ENCODE peak calls at places on chromosomes 11 and 22, in six cellular contexts. K is trophoblast cell, W is mesendoderm, L is H9, Z is IMR-90, B is mesenchymal stem cell. E is an unnamed sample. For H3K79me1, the result is how much of the 10 kb centered on the place peaks cover.

GRCh38 chr11:128207861-128208321 is 379.5 kb downstream of the ETS1 start:
- DNase-seq in K (peak), W (no peak), L (no peak), Z (peak), B (peak), E (no peak)

GRCh38 chr11:47387944-47388696 is 9.8 kb upstream of the SPI1 start:
- DNase-seq in K (no peak), W (no peak), L (no peak), Z (no peak), B (no peak), E (no peak)

GRCh38 chr11:93983542-93984204 is 37.5 kb upstream of the HEPHL1 start:
- DNase-seq in K (no peak), W (no peak), L (no peak), Z (no peak), B (no peak), E (no peak)

GRCh38 chr11:69898123-69898522 is 78.9 kb upstream of the FGF3 start:
- DNase-seq in K (no peak), W (no peak), L (no peak), Z (no peak), B (no peak), E (no peak)

GRCh38 chr11:68710445-68710844 is 26.1 kb downstream of the GAL start:
- DNase-seq in K (no peak), W (no peak), L (no peak), Z (no peak), B (no peak), E (peak)

GRCh38 chr11:65643971-65644370 is 6.1 kb downstream of the SIPA1 start:
- DNase-seq in K (no peak), W (peak), L (peak), Z (no peak), B (no peak), E (no peak)

GRCh38 chr11:75810637-75811383 is 4.2 kb upstream of the UVRAG start:
- DNase-seq in K (no peak), W (no peak), L (no peak), Z (no peak), B (no peak), E (no peak)

GRCh38 chr11:76025068-76025467 is 181.2 kb downstream of the WNT11 start:
- DNase-seq in K (no peak), W (no peak), L (no peak), Z (peak), B (peak), E (no peak)

GRCh38 chr22:49303781-49304461 is 523.8 kb downstream of the BRD1 start:
- DNase-seq in K (no peak), W (no peak), L (peak), Z (no peak), B (no peak), E (no peak)

GRCh38 chr11:87878373-87878779 is 296.9 kb downstream of the RAB38 start:
- DNase-seq in K (no peak), W (peak), L (no peak), Z (peak), B (peak), E (no peak)

GRCh38 chr11:94175545-94175944 is 46.9 kb downstream of the PANX1 start:
- DNase-seq in K (no peak), W (no peak), L (no peak), Z (peak), B (peak), E (no peak)

GRCh38 chr11:69287968-69288882 is 5.7 kb upstream of the MYEOV start:
- DNase-seq in K (no peak), W (no peak), L (no peak), Z (no peak), B (no peak), E (no peak)

GRCh38 chr11:76835928-76836612 is 24.6 kb upstream of the ACER3 start:
- DNase-seq in K (no peak), W (no peak), L (no peak), Z (peak), B (peak), E (no peak)

GRCh38 chr11:45169310-45170072 is 23.1 kb downstream of the PRDM11 start:
- DNase-seq in K (no peak), W (no peak), L (no peak), Z (peak), B (no peak), E (no peak)

GRCh38 chr22:48665286-48666010 is 1162.2 kb downstream of the BRD1 start:
- DNase-seq in K (no peak), W (no peak), L (no peak), Z (no peak), B (no peak), E (no peak)

GRCh38 chr22:24827305-24827704 is 21.3 kb downstream of the SGSM1 start:
- DNase-seq in K (no peak), W (no peak), L (no peak), Z (no peak), B (no peak), E (no peak)

GRCh38 chr11:118608268-118609214 is 1.1 kb downstream of the PHLDB1 start:
- DNase-seq in K (peak), W (peak), L (no peak), Z (peak), B (peak), E (no peak)

DNA sequence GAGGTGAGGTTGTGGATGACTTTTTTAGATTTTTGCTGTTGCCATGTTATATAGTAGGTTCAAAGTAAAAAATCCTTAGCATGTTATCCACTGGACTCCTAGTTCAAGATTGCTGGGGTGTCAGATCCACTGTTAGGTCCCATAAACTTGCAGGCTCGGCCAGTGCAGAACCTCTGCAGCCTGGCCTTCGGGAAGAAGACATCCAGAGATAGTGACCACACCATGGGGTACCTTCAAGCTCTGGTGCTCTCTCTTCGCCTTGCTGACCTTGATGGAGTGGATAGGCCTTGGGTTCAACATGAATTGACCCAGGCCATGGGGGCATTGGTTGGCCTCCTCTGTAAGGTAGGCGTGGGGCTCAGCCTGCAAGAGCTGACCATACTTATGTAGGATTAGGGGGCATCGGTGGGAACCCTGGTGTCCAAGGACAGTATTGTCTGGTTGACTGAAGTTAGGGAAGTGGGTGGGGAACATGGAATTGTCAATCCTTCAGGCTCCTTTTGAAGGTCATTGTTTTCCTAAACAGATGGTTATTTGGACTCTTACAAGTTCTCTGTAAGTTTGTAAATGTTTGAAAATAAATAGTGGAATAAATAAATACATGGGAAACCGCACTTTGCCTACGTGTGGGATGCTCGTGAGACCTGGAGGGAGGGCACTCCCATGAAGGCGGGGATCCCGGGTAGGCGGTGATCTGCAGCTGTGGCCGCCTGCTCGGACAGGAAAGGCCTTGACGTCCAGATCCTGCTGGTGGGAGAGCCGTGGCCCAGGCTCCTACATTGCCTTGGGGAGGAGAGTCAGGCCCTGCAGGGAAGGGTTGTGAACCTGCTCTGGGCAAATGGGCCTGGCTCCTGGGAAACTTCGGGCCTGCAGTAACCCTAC is 37.1 kb downstream of the BCR start:
- DNase-seq in K (peak), W (no peak), L (no peak), Z (no peak), B (peak), E (no peak)
- H3K79me1 ChIP-seq in K (under half), W (half or more), L (under half), Z (half or more), B (under half), E (under half)

GRCh38 chr22:31626427-31627150 is 35.4 kb downstream of the PISD start:
- DNase-seq in K (no peak), W (no peak), L (peak), Z (no peak), B (no peak), E (no peak)
- H3K79me1 ChIP-seq in K (under half), W (under half), L (under half), Z (half or more), B (under half), E (under half)

GRCh38 chr22:23216331-23217170 is 36.2 kb downstream of the BCR start:
- DNase-seq in K (no peak), W (no peak), L (no peak), Z (no peak), B (no peak), E (no peak)

GRCh38 chr22:23219787-23220484 is 39.6 kb downstream of the BCR start:
- DNase-seq in K (peak), W (peak), L (no peak), Z (peak), B (peak), E (no peak)

GRCh38 chr22:23218867-23219251 is 38.5 kb downstream of the BCR start:
- DNase-seq in K (no peak), W (peak), L (peak), Z (peak), B (peak), E (no peak)

GRCh38 chr22:23219317-23219716 is 39.0 kb downstream of the BCR start:
- DNase-seq in K (no peak), W (no peak), L (no peak), Z (no peak), B (no peak), E (no peak)

DNA sequence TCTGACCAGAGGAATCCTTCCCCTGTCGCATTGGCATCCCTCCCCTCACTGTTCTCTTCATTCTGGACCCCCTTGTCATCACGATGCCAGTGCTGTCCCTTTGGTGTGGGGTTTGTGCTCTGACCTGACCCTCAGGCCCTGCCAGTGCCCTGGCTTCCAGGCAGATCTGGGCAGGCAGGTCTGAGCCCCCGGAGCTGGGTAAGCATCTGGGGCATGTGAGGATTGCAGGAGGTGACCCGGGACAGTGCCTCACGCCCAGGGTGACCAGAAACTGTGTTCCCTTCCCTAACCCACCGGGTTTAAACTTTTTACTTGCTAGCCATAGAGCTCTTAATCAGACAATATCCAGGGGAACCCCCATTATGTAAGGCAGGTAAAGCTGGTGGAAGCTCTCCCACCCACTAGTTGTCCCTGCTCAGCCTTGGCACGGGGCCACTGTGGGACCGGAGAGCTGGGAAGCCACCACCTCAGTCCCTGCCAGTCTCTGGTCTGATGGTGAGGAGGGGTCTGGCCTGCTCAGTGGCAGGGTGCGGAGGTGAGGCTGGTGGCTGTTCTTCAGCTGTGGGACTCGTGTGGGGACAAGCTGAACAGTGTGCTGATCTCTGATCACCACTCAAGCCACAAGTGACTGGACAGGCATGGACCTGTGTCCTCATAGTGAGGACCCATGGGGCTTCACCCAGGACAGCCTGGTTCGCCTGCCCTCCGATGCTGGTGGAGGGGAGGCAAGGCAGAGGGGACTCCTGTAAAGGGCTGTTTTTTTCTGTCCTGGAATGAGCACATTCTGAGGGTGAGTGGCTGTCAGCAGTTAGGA is 38.0 kb downstream of the BCR start:
- DNase-seq in K (no peak), W (no peak), L (no peak), Z (no peak), B (no peak), E (no peak)
- H3K79me1 ChIP-seq in K (under half), W (half or more), L (under half), Z (half or more), B (under half), E (under half)

DNA sequence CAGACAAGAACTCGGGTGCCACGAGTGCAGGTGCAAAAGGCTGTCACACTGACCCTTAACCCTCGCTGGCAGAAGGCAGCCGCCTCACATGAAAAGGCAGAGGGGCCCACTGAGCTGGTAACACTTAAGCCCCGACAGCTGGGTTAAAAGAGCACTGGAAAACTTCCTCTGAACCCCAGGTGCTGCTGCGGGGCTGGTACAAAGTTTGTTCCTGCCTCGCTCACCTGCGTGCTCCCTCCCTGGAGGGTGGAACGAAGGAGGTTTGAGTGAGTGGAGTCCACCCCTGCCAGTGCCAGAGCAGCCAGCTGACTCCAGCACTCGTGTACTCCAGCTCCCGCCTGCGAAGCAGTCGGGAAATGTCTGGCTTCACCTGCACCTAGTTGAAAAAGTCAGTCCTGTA is 12.6 kb downstream of the SULT4A1 start:
- DNase-seq in K (no peak), W (no peak), L (peak), Z (no peak), B (no peak), E (no peak)
- H3K79me1 ChIP-seq in K (under half), W (under half), L (under half), Z (under half), B (under half), E (under half)

DNA sequence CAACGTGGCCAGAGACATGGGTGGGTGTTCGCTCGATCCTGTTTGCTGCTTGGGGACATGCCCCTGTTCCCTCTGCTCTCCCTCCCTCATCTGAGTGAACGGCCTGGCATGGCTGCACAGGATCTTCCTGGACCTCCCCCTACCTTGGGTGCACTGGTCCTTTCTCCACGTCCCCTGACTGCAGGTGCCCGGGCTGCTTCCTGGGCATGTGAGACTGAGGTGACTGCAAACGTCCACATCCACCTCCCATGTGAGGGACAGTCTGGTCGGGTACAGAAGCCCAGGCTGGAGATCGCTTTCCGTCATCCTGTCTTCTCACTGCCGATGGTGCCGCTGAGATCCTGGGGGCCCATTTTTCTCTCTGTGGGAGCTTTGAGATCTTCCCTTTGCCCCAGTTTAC is 11.8 kb downstream of the SULT4A1 start:
- DNase-seq in K (no peak), W (no peak), L (peak), Z (no peak), B (no peak), E (no peak)
- H3K79me1 ChIP-seq in K (under half), W (under half), L (under half), Z (under half), B (under half), E (under half)

DNA sequence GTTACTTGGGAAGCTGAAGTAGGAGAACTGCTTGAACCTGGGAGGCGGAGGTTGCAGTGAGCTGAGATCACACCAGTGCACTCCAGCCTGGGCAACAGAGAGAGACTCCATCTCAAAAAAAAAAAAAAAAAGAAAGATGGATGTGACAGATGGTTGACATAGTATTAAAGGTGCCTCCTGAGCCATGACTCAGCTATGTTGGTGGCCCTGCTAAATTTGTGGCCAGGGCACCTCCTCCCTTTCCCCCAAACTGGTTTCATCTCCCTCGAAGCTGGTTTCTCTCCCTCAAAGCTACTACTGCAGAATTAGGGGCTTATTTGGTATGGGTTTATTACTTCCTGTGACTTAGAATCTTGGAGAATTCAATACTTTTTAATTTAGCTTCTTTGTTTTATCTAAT is 31.5 kb downstream of the SDHD start:
- DNase-seq in K (no peak), W (no peak), L (no peak), Z (no peak), B (no peak), E (no peak)
- H3K79me1 ChIP-seq in K (under half), W (under half), L (under half), Z (under half), B (under half), E (under half)

GRCh38 chr22:44988671-44989070 is 21.1 kb downstream of the PHF21B start:
- DNase-seq in K (no peak), W (no peak), L (no peak), Z (no peak), B (no peak), E (no peak)

GRCh38 chr22:44990810-44991209 is 19.0 kb downstream of the PHF21B start:
- DNase-seq in K (no peak), W (no peak), L (no peak), Z (no peak), B (no peak), E (no peak)

GRCh38 chr22:44985906-44986527 is 23.8 kb downstream of the PHF21B start:
- DNase-seq in K (no peak), W (no peak), L (no peak), Z (no peak), B (no peak), E (no peak)

GRCh38 chr22:44991218-44991617 is 18.6 kb downstream of the PHF21B start:
- DNase-seq in K (no peak), W (no peak), L (no peak), Z (no peak), B (no peak), E (no peak)

DNA sequence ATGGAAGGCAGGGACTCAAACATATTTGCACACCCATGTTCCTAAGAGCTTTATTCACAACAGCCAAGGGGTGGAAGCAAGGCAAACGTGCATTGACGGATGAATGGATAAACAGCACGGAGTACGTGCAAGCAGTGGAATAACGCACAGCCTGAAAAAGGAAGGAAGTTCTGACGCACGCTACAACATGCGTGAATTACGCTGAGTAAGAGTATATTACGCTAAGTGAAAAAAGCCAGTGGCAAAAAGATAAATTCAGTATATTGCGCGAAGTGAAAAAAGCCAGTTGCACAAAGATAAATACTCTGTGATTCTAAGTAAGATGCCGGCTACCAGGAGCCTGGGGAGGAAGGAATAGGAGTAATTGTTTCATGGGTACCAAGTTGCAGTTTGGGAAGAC is 19.5 kb downstream of the PHF21B start:
- DNase-seq in K (no peak), W (no peak), L (no peak), Z (no peak), B (no peak), E (no peak)
- H3K79me1 ChIP-seq in K (under half), W (half or more), L (under half), Z (under half), B (under half), E (under half)

GRCh38 chr11:79205786-79206185 is 235.0 kb downstream of the TENM4 start:
- DNase-seq in K (no peak), W (no peak), L (no peak), Z (no peak), B (no peak), E (no peak)

GRCh38 chr11:79212711-79213110 is 228.1 kb downstream of the TENM4 start:
- DNase-seq in K (no peak), W (peak), L (peak), Z (no peak), B (no peak), E (no peak)

GRCh38 chr11:79209540-79210266 is 231.1 kb downstream of the TENM4 start:
- DNase-seq in K (no peak), W (no peak), L (no peak), Z (peak), B (no peak), E (no peak)

GRCh38 chr11:79206951-79207350 is 233.9 kb downstream of the TENM4 start:
- DNase-seq in K (no peak), W (peak), L (peak), Z (no peak), B (no peak), E (no peak)

DNA sequence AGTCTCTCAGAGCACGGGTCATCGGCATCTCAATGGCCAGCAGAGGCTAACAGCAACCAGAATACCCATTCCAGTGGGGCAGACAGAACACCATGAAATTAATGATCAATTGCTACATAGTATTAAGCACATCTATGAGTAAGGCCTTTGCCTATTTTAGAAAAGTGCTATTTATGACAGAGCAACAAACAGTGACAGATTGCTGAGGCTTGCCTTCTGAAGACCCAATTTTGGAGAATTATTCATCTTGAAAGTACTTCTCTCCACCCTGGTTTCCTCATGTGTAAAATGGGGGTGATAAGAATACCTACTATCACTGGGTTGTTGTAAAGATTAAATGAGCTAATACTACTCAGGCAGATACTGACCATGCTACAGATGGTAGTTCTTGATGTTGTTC is 232.7 kb downstream of the TENM4 start:
- DNase-seq in K (no peak), W (no peak), L (no peak), Z (no peak), B (no peak), E (no peak)
- H3K79me1 ChIP-seq in K (under half), W (under half), L (under half), Z (under half), B (under half), E (under half)

GRCh38 chr22:44992166-44992565 is 17.6 kb downstream of the PHF21B start:
- DNase-seq in K (no peak), W (no peak), L (no peak), Z (no peak), B (no peak), E (no peak)
- H3K79me1 ChIP-seq in K (under half), W (half or more), L (under half), Z (under half), B (under half), E (under half)

E was measured in neuronal stem cell.